ENCODE peak calls at places on chromosomes 16 and 17, in ten cellular contexts. H is uterus, S is IMR-90, F is right lobe of liver, I is A549, C is tibial nerve, G is heart left ventricle, Y is esophagus squamous epithelium, Q is ovary, V is H54. D is an unnamed sample.

GRCh38 chr17:58335061-58335731 is 6.6 kb upstream of the TSPOAP1 start:
- DNase-seq in V (no peak), Y (no peak), H (no peak), F (no peak), I (no peak), S (no peak), Q (no peak), G (no peak), C (no peak), D (peak; percentile 48)

GRCh38 chr17:76373481-76373825 is 11.0 kb upstream of the SPHK1 start:
- DNase-seq in I (no peak), F (no peak), C (no peak), S (no peak), G (no peak), Q (no peak), Y (no peak), H (no peak), V (no peak), D (no peak)

GRCh38 chr16:23835390-23836077 is at the start of gene PRKCB:
- DNase-seq in H (peak; percentile 47), I (peak; percentile 58), V (no peak), G (peak; percentile 80), S (peak; percentile 14), Y (peak; percentile 57), F (peak; percentile 84), C (peak; percentile 46), Q (peak; percentile 29), D (peak; percentile 88)

GRCh38 chr17:33277436-33278100 is 15.5 kb downstream of the ASIC2 start:
- DNase-seq in F (no peak), Y (no peak), Q (no peak), I (no peak), H (no peak), G (no peak), V (no peak), S (no peak), C (no peak), D (no peak)

GRCh38 chr16:19690196-19690595 is 27.8 kb downstream of the KNOP1 start:
- DNase-seq in C (no peak), Y (no peak), Q (no peak), F (peak; percentile 16), I (no peak), V (no peak), G (no peak), S (no peak), H (no peak), D (no peak)

GRCh38 chr17:31789707-31790505 is 69.1 kb downstream of the COPRS start:
- DNase-seq in C (no peak), S (no peak), F (no peak), G (no peak), Y (no peak), I (no peak), Q (no peak), H (no peak), V (no peak), D (no peak)

GRCh38 chr16:82660966-82661365 is 34.2 kb downstream of the CDH13 start:
- DNase-seq in S (no peak), I (no peak), H (no peak), Y (no peak), Q (no peak), C (no peak), V (no peak), G (no peak), F (no peak), D (no peak)

GRCh38 chr16:4944333-4945281 is 7.7 kb upstream of the PPL start:
- DNase-seq in V (peak; percentile 88), H (peak; percentile 96), S (peak; percentile 97), C (peak; percentile 87), I (peak; percentile 89), F (peak; percentile 73), Y (no peak), Q (peak; percentile 98), G (peak; percentile 89), D (peak; percentile 58)

GRCh38 chr16:35447010-35447558 is 1987.7 kb downstream of the TP53TG3F start:
- DNase-seq in Q (no peak), I (no peak), S (no peak), C (no peak), V (no peak), G (no peak), H (no peak), F (no peak), Y (no peak), D (no peak)

GRCh38 chr17:73200476-73200875 is 7.6 kb downstream of the COG1 start:
- DNase-seq in G (no peak), S (no peak), I (no peak), H (no peak), C (no peak), Y (no peak), F (no peak), Q (no peak), V (no peak), D (no peak)

GRCh38 chr16:73268311-73268997 is 220.5 kb upstream of the ZFHX3 start:
- DNase-seq in G (no peak), Q (no peak), Y (no peak), H (peak; percentile 20), F (no peak), C (no peak), V (no peak), S (peak; percentile 16), I (peak; percentile 10), D (no peak)

GRCh38 chr17:72381597-72382397 is 261.0 kb downstream of the SOX9 start:
- DNase-seq in G (no peak), Q (no peak), Y (no peak), V (no peak), C (no peak), F (no peak), I (no peak), S (no peak), H (no peak), D (no peak)

GRCh38 chr16:35510701-35511100 is 2051.3 kb downstream of the TP53TG3F start:
- DNase-seq in I (no peak), H (no peak), Q (no peak), C (no peak), G (no peak), V (no peak), F (no peak), Y (no peak), S (no peak), D (no peak)

DNA sequence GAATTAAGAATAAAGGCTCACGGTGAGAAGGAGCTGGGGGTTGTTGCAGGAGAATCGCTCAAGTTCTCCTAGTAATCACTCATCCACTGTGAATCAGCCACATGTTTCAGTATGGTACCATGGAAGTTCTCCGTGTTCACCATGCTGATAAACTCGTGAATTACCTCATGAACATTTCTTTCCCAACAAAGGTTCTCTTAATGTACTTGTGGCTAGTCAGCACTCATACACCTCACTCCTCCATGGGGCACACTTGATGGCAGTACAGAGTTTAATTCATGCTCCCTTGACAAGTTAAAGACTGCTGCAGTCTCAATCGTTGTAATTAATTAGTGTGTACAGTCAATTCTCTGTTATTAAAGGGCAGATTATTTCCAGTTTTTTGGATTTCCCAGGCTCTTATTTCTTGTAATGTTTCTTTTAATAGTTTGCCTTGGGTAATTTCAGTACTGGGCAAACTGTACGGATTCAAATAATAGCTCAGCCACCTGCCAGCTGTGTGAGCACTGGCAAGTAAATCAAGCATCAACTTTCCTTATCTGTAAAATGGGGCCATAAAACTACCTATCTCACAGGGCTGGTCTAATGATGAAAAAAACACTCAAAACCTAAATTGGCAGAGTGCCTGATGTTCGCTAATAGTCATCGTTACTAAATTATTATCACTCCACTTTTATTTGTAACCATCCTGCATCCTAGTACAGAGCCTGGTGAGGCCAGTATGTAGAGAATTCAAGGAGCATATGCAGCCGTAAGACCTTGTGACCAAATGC is 6.1 kb downstream of the GOT2 start:
- DNase-seq in G (no peak), I (no peak), S (no peak), Y (no peak), C (no peak), F (no peak), V (no peak), Q (no peak), H (no peak), D (no peak)
- TF ChIP-seq POLR2A in G (no peak), I (no peak), S (no peak), Y (no peak), C (no peak), F (no peak), V (no peak), Q (no peak), H (no peak), D (no peak)

DNA sequence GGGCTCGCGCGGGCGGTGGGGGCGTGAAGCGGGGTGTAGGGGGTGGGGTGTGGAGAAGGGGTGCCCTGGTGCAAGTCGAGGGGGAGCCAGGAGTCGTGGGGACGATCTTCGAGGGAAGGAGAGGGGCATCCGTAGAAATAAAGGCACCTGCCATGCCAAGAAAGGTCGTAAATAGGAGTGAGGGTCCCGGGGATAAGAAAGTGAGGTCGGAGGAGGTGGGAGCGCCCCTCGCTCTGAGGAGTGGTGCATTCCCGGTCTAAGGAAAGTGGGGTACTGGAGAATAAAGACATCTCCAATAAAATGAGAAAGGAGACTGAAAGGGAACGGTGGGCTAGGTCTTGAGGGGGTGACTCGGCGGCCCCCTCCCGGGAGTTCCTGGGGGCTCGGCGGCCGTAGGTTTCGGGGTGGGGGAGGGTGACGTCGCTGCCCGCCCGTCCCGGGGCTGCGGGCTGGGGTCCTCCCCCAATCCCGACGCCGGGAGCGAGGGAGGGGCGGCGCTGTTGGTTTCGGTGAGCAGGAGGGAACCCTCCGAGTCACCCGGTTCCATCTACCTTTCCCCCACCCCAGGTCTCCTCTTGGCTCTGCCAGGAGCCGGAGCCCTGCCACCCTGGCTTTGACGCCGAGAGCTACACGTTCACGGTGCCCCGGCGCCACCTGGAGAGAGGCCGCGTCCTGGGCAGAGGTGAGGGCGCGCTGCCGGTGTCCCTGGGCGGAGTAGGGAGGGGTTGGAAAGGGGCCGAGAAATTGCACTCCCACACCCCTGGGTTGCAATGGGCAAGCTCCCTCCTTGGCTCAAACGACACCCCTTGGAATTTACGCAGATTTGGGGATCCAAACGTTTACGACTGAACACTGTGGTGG is 868 bp downstream of the CDH1 start:
- DNase-seq in H (peak; percentile 17), Y (no peak), G (no peak), I (peak; percentile 73), S (no peak), V (no peak), F (peak; percentile 90), Q (peak; percentile 48), C (no peak), D (peak; percentile 77)
- TF ChIP-seq POLR2A in H (no peak), Y (no peak), G (no peak), I (no peak), S (no peak), V (no peak), F (peak; percentile 57), Q (no peak), C (no peak), D (no peak)

GRCh38 chr17:38897671-38898290 is 27.6 kb upstream of the LASP1NB start:
- DNase-seq in V (no peak), Q (no peak), F (no peak), H (no peak), S (no peak), Y (no peak), I (no peak), G (no peak), C (no peak), D (no peak)
- TF ChIP-seq POLR2A in V (no peak), Q (no peak), F (no peak), H (no peak), S (no peak), Y (no peak), I (no peak), G (no peak), C (no peak), D (no peak)

DNA sequence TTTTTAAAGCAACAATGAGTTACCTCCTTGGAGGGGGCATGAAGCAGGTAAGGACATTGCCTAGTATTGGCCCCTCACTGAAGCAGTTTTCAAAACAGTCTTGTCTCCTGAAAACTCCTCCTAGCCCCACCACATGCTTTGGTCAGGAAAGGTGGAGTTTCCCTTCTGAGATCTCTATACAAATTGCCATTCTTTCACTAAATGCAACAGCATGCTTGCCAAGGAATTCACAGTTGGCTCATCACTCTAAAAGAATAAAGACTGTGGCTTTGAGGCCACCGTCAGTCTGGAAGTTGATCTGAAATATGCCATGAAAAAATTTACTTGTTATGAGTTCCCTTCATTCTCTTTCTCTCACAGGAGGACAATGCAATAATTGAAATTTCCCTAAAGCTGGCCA is 4.2 kb downstream of the TTC19 start:
- DNase-seq in Q (no peak), V (no peak), C (no peak), Y (no peak), I (no peak), S (no peak), H (no peak), F (no peak), G (no peak), D (no peak)
- TF ChIP-seq POLR2A in Q (no peak), V (no peak), C (no peak), Y (no peak), I (no peak), S (no peak), H (no peak), F (no peak), G (no peak), D (no peak)